ENCODE peak calls at places on chromosomes 2 and 18, in ten cellular contexts. D, M, U, J, N, C, O, T, V and I are unnamed samples.

GRCh38 chr2:120243211-120243610 is 9.4 kb upstream of the RALB start:
- DNase-seq in J (no peak), M (no peak), C (no peak), D (no peak), V (no peak), T (peak; percentile 71), U (no peak), N (no peak), O (no peak), I (no peak)

GRCh38 chr18:24491882-24492281 is 31.4 kb downstream of the HRH4 start:
- DNase-seq in V (no peak), J (no peak), O (no peak), T (peak; percentile 80), N (no peak), D (no peak), U (no peak), C (no peak), M (no peak), I (no peak)

GRCh38 chr2:16085073-16085472 is 144.7 kb downstream of the MYCN start:
- DNase-seq in V (no peak), M (no peak), C (no peak), U (no peak), T (no peak), N (no peak), O (no peak), D (no peak), J (no peak), I (no peak)

GRCh38 chr2:215465246-215465645 is 29.4 kb upstream of the FN1 start:
- DNase-seq in D (no peak), M (no peak), J (no peak), U (no peak), T (no peak), N (no peak), O (no peak), C (peak; percentile 63), V (no peak), I (no peak)

GRCh38 chr2:19365126-19365525 is 6.7 kb upstream of the OSR1 start:
- DNase-seq in O (no peak), J (no peak), N (no peak), U (no peak), D (no peak), T (no peak), V (no peak), M (no peak), C (no peak), I (no peak)

GRCh38 chr18:25815659-25816058 is 274.8 kb downstream of the SS18 start:
- DNase-seq in U (no peak), V (no peak), N (no peak), T (no peak), D (no peak), J (no peak), M (no peak), C (no peak), O (no peak), I (no peak)

GRCh38 chr2:96809951-96810782 is 5.9 kb upstream of the CNNM3 start:
- DNase-seq in C (no peak), U (no peak), J (no peak), O (no peak), T (no peak), V (no peak), D (no peak), N (no peak), M (no peak), I (no peak)

GRCh38 chr2:137935591-137935990 is 28.7 kb upstream of the HNMT start:
- DNase-seq in J (no peak), V (no peak), T (no peak), N (no peak), C (no peak), D (no peak), O (no peak), M (no peak), U (no peak), I (no peak)

DNA sequence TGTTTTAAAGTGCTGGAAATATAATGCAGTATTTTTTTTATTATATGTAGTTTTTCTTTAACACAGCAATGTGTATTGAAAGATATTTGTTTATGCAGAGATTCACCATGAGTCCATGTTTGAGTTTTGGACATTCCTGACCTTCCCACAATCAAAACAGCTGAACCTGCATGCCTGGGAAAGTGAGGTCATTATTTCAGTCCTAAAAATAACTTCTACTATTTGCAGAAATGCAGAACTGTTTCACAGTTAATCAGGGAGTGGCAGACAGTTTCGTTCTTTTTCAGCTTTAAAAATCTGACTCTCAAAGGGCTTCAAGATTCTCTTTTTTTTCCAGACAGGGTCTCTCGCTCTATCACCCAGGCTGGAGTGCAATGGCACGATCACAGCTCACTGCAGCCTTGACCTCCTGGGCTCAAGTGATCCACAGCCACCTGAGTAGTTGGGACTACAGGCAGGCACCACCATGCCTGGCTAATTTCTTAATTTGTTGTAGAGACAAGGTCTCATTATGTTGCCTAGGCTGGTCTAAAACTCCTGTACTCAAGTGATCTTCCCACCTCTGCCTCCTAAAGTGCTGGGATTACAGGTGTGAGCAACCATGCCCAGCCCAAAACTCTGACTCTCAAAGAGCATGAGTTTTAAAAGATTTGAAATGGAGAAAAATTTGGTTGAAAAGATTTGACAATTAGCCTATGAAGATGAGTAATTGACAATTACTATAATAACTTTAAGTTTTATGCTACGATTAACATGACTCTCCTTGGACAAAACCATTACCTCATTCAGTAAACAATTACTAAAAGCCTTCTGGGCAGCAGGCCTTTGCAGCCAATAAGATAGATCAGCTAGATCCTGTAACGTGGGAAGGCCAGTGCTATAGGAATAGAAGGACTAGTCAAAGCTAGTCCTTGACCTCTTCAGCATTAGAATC is 5.0 kb upstream of the MYL12B start:
- DNase-seq in D (no peak), N (no peak), C (peak; percentile 32), M (no peak), J (no peak), O (no peak), V (no peak), U (no peak), T (no peak), I (peak; percentile 49)
- TF ChIP-seq POLR2A in D (no peak), N (no peak), C (no peak), M (peak; percentile 46), J (no peak), O (no peak), V (no peak), U (no peak), T (no peak), I (no peak)

GRCh38 chr2:181862583-181863281 is 28.8 kb upstream of the ITPRID2 start:
- DNase-seq in C (no peak), D (no peak), U (no peak), O (no peak), T (no peak), N (no peak), M (no peak), V (no peak), J (no peak), I (no peak)

GRCh38 chr2:181858600-181858999 is 32.9 kb upstream of the ITPRID2 start:
- DNase-seq in C (no peak), O (no peak), D (no peak), T (no peak), M (no peak), J (no peak), U (no peak), N (no peak), V (no peak), I (no peak)

GRCh38 chr2:181859123-181859522 is 32.4 kb upstream of the ITPRID2 start:
- DNase-seq in M (no peak), C (no peak), U (no peak), N (no peak), J (no peak), V (no peak), D (no peak), O (no peak), T (no peak), I (no peak)

GRCh38 chr2:181857471-181857870 is 34.1 kb upstream of the ITPRID2 start:
- DNase-seq in J (no peak), V (peak; percentile 27), C (no peak), N (no peak), O (no peak), D (no peak), U (no peak), T (no peak), M (no peak), I (no peak)

DNA sequence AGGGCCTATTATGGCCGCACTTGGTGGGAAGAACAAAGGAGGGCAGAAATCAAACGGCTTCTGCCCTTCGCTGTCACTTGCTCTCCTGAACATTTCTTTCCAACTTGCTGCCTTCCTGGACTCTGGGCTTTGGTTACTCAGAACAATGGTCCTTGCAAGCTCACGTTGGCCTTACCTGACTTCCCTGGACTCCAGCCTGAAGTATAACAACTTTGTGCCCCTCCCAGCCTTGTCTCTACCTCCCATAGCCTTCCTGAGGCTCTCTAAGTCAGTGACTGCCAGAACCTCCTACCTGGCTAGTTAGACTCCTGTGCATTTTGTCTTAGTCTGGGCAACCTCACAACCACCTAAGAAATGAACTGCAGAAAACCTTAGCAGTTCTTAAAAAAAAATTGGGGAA is 30.2 kb upstream of the ITPRID2 start:
- DNase-seq in J (no peak), C (no peak), T (no peak), U (no peak), N (no peak), D (no peak), V (no peak), M (no peak), O (no peak), I (peak; percentile 59)
- TF ChIP-seq POLR2A in J (no peak), C (no peak), T (no peak), U (no peak), N (no peak), D (no peak), V (no peak), M (no peak), O (no peak), I (no peak)

GRCh38 chr2:218782529-218782845 is 540 bp downstream of the CYP27A1 start:
- DNase-seq in O (no peak), D (no peak), C (no peak), V (no peak), T (no peak), N (no peak), U (no peak), M (peak; percentile 56), J (no peak), I (no peak)

GRCh38 chr2:218783612-218784169 is 1.7 kb downstream of the CYP27A1 start:
- DNase-seq in V (no peak), T (no peak), D (no peak), O (no peak), M (no peak), N (no peak), C (no peak), U (no peak), J (no peak), I (no peak)

GRCh38 chr2:218780026-218780425 is 1.9 kb upstream of the CYP27A1 start:
- DNase-seq in N (no peak), O (no peak), D (no peak), V (no peak), T (no peak), U (no peak), C (no peak), M (no peak), J (no peak), I (no peak)

GRCh38 chr2:218780851-218781690 is 876 bp upstream of the CYP27A1 start:
- DNase-seq in C (no peak), N (peak; percentile 71), V (no peak), O (no peak), T (no peak), J (no peak), D (no peak), M (no peak), U (no peak), I (no peak)

GRCh38 chr2:218781691-218782528 is at the start of gene CYP27A1:
- DNase-seq in C (peak; percentile 43), T (peak; percentile 75), O (no peak), U (peak; percentile 34), M (peak; percentile 92), J (no peak), N (peak; percentile 56), V (no peak), D (peak; percentile 79), I (peak; percentile 39)
- TF ChIP-seq POLR2A in C (no peak), T (no peak), O (no peak), U (no peak), M (peak; percentile 95), J (no peak), N (peak; percentile 75), V (no peak), D (peak; percentile 23), I (no peak)

DNA sequence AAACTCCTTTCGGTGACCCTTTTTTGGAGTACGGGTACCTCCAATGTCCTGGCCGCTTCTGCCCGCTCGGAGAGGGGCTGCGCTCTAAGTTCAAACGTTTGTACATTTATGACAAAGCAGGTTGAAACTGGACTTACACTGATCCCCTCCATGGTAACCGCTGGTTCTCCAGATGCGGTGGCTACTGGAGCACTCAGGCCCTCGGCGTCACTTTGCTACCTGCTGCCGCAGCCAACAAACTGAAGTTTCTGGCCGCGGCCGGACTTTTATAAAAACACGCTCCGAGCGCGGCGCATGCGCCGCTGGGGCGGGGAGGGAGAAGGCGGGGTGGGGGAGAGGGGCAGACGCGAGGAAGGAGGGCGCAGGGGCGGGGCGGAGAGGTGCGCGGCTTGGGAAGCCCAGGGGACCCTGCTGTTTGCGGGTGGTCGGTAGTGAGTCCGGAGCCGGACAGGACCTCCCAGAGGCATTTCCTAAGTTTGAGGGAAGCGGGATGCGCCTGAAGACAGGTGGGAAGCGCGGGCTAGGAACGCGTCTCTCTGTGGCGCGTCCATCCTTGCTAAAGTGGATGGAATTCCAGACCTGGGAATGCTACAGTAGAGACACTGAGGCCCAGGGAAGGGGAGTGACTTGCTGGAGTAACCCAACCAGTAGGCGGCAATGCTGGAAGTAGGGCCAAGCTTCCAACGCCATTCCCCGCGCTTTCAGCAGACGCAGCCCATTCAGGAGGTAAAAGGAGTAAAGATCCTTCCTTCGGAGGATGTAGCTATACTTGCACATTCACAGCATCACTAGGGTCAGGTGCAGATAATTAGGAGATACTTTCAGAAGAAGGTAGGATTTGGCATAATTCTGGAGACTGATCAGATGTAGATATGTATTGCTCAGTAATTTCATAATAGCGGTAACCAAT is at the start of gene CXCR4:
- DNase-seq in U (no peak), V (peak; percentile 34), J (no peak), N (peak; percentile 39), M (peak; percentile 78), D (peak; percentile 68), O (peak; percentile 49), T (peak; percentile 98), C (peak; percentile 52), I (peak; percentile 80)
- TF ChIP-seq POLR2A in U (peak; percentile 24), V (no peak), J (no peak), N (peak; percentile 25), M (peak; percentile 81), D (peak; percentile 22), O (no peak), T (peak; percentile 96), C (peak; percentile 55), I (no peak)